ENCODE peak calls at places on chromosomes 1 and 21, in four cellular contexts. One of them, this sample, is unnamed.

GRCh38 chr1:4652631-4653327 is 1.6 kb upstream of the AJAP1 start:
- DNase-seq in ovary: peak
- DNase-seq in testis: peak
- DNase-seq in IMR-90: no peak
- DNase-seq in this sample: peak

GRCh38 chr1:246537887-246538286 is 28.2 kb downstream of the TFB2M start:
- DNase-seq in ovary: no peak
- DNase-seq in testis: no peak
- DNase-seq in IMR-90: no peak
- DNase-seq in this sample: no peak

GRCh38 chr1:178966312-178966711 is 59.4 kb upstream of the FAM20B start:
- DNase-seq in ovary: no peak
- DNase-seq in testis: no peak
- DNase-seq in IMR-90: no peak
- DNase-seq in this sample: no peak

GRCh38 chr1:185860316-185860715 is 126.1 kb downstream of the HMCN1 start:
- DNase-seq in ovary: no peak
- DNase-seq in testis: no peak
- DNase-seq in IMR-90: peak
- DNase-seq in this sample: no peak

GRCh38 chr1:44631647-44632510 is 42.4 kb downstream of the TMEM53 start:
- DNase-seq in ovary: peak
- DNase-seq in testis: peak
- DNase-seq in IMR-90: peak
- DNase-seq in this sample: peak

GRCh38 chr1:230713915-230714764 is at the start of gene AGT:
- DNase-seq in ovary: peak
- DNase-seq in testis: peak
- DNase-seq in IMR-90: peak
- DNase-seq in this sample: peak

GRCh38 chr1:169451425-169451824 is 24.2 kb upstream of the CCDC181 start:
- DNase-seq in ovary: no peak
- DNase-seq in testis: no peak
- DNase-seq in IMR-90: no peak
- DNase-seq in this sample: no peak

GRCh38 chr1:62068978-62069377 is 125.7 kb upstream of the L1TD1 start:
- DNase-seq in ovary: no peak
- DNase-seq in testis: peak
- DNase-seq in IMR-90: peak
- DNase-seq in this sample: no peak

GRCh38 chr21:21387891-21388290 is 389.7 kb downstream of the NCAM2 start:
- DNase-seq in ovary: no peak
- DNase-seq in testis: no peak
- DNase-seq in IMR-90: no peak
- DNase-seq in this sample: no peak

GRCh38 chr1:59560807-59561450 is 253.8 kb upstream of the HOOK1 start:
- DNase-seq in ovary: no peak
- DNase-seq in testis: no peak
- DNase-seq in IMR-90: no peak
- DNase-seq in this sample: no peak

GRCh38 chr1:83548311-83548710 is 450.6 kb downstream of the TTLL7 start:
- DNase-seq in ovary: no peak
- DNase-seq in testis: no peak
- DNase-seq in IMR-90: no peak
- DNase-seq in this sample: no peak

DNA sequence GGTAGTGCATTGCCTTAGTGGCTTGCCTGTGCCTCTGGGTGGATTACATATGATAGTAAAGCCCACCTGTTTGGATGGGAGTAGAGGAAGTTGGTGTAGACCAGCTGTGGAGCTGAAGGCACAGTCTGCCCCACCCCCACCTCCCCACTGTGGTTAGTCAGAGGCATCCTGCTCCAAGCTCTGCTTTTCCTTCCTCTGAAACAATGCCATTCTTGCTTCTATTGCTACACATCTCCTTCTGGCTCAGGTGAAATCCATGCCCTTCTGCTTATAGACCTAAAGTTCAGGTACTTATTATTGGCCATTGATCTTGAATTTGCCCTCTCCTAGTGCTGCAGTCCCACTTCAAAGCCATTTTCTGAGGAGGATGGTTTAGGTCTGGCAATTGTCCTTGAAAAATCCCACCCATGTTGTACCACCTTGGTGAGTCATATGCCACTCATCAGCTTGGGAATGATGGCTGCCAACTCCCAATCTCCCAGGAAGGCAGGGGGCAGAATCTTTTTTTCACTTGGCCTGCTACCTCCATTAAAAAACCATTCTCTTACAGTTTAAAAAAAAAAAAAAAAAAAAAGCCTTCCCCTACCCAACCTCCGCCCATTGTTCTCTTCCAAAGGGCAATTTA is 6.7 kb upstream of the TXLNA start:
- DNase-seq in ovary: no peak
- DNase-seq in testis: no peak
- DNase-seq in IMR-90: peak
- DNase-seq in this sample: no peak
- H3K27ac ChIP-seq in ovary: no peak
- H3K27ac ChIP-seq in testis: no peak
- H3K27ac ChIP-seq in IMR-90: no peak
- H3K27ac ChIP-seq in this sample: no peak

GRCh38 chr1:204130178-204130577 is 21.7 kb downstream of the ETNK2 start:
- DNase-seq in ovary: peak
- DNase-seq in testis: peak
- DNase-seq in IMR-90: no peak
- DNase-seq in this sample: no peak
- TF ChIP-seq POLR2A in ovary: no peak
- TF ChIP-seq POLR2A in testis: no peak
- TF ChIP-seq POLR2A in IMR-90: no peak
- TF ChIP-seq POLR2A in this sample: no peak

DNA sequence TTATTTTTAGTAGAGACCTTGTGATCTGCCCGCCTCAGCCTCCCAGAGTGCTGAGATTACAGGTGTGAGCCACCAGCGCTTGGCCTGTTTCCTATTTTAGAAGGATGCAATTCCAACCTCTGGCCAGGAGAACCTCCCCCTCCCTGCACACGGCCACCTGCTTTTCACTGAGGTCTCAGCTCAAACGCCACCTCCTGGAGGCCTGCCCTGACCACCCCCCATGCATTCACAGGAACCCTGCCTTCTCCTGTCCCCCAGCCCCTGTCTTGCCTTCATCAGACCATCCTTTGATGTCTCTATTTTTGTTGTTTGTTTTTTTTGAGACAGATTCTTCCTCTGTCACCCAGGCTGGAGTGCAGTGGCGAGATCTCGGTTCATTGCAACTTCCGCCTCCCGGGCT is 2.3 kb downstream of the SRM start:
- DNase-seq in ovary: no peak
- DNase-seq in testis: no peak
- DNase-seq in IMR-90: no peak
- DNase-seq in this sample: no peak
- TF ChIP-seq CTCF in ovary: no peak
- TF ChIP-seq CTCF in testis: no peak
- TF ChIP-seq CTCF in IMR-90: no peak
- TF ChIP-seq CTCF in this sample: no peak

DNA sequence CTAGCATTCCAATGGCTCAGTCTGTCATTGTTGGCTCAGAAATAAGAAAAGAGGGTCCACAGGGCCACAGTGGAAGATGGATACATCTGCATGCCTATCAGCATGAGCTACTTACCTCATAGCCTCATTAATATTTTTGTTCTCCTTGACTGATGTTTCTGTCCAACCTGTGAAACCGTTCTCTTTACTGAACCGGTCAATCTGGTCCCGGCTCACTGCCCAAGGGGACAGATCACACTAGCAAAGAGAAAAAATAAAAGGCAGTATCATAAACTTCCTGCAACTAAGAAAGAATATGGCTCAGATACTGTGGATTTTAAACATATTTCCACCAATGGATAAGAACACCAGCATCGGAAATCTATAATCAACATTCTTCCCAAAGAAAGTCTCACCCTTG is 4.7 kb downstream of the RAB29 start:
- DNase-seq in ovary: no peak
- DNase-seq in testis: no peak
- DNase-seq in IMR-90: no peak
- DNase-seq in this sample: no peak
- H3K27ac ChIP-seq in ovary: no peak
- H3K27ac ChIP-seq in testis: no peak
- H3K27ac ChIP-seq in IMR-90: no peak
- H3K27ac ChIP-seq in this sample: no peak

GRCh38 chr1:55216078-55216477 is 914 bp upstream of the USP24 start:
- DNase-seq in ovary: no peak
- DNase-seq in testis: no peak
- DNase-seq in IMR-90: no peak
- DNase-seq in this sample: no peak

GRCh38 chr1:55214903-55215193 is 316 bp downstream of the USP24 start:
- DNase-seq in ovary: peak
- DNase-seq in testis: peak
- DNase-seq in IMR-90: peak
- DNase-seq in this sample: no peak

GRCh38 chr1:55214214-55214902 is 806 bp downstream of the USP24 start:
- DNase-seq in ovary: peak
- DNase-seq in testis: peak
- DNase-seq in IMR-90: no peak
- DNase-seq in this sample: peak

GRCh38 chr1:55213885-55214213 is 1.3 kb downstream of the USP24 start:
- DNase-seq in ovary: no peak
- DNase-seq in testis: no peak
- DNase-seq in IMR-90: no peak
- DNase-seq in this sample: no peak

GRCh38 chr1:55215194-55216021 is at the start of gene USP24:
- DNase-seq in ovary: peak
- DNase-seq in testis: peak
- DNase-seq in IMR-90: peak
- DNase-seq in this sample: peak
- TF ChIP-seq POLR2A in ovary: peak
- TF ChIP-seq POLR2A in testis: no peak
- TF ChIP-seq POLR2A in IMR-90: peak
- TF ChIP-seq POLR2A in this sample: peak

GRCh38 chr1:221541296-221541695 is 200.6 kb downstream of the DUSP10 start:
- DNase-seq in ovary: no peak
- DNase-seq in testis: no peak
- DNase-seq in IMR-90: no peak
- DNase-seq in this sample: no peak

GRCh38 chr1:221548942-221549341 is 192.9 kb downstream of the DUSP10 start:
- DNase-seq in ovary: no peak
- DNase-seq in testis: no peak
- DNase-seq in IMR-90: no peak
- DNase-seq in this sample: no peak

DNA sequence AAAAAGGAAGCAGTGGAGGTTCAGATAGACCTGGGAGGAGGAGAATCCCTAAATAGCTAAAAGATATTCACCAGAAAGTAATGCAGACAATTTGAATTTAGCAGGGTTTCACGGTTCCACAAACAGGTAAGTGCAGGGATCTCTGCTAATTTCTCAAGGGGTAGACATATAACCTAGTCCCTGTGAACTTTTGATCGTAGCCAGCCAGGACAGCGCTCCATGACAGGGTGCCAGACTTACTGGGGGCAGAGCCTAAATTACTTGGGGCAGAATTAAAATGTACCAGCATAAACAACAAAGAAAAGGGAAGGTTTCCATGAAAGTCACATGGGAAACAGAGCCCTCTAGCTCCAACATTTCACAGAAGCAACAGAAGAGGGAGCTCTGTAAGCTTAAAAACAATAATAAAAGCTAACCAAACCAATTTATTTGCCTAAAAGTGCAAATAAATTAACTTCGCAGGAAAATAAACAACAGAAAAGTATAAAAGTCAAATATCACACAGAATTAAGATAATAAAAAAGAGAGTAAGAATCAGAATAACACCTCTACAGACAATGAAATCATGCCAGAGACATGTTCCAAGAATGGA is 198.3 kb downstream of the DUSP10 start:
- DNase-seq in ovary: no peak
- DNase-seq in testis: no peak
- DNase-seq in IMR-90: peak
- DNase-seq in this sample: no peak
- TF ChIP-seq CTCF in ovary: no peak
- TF ChIP-seq CTCF in testis: peak
- TF ChIP-seq CTCF in IMR-90: peak
- TF ChIP-seq CTCF in this sample: no peak

GRCh38 chr1:225650198-225650597 is 2.7 kb downstream of the ENAH start:
- DNase-seq in ovary: no peak
- DNase-seq in testis: no peak
- DNase-seq in IMR-90: no peak
- DNase-seq in this sample: no peak

GRCh38 chr1:225642177-225642576 is 10.7 kb downstream of the ENAH start:
- DNase-seq in ovary: no peak
- DNase-seq in testis: no peak
- DNase-seq in IMR-90: peak
- DNase-seq in this sample: no peak

GRCh38 chr1:225645194-225645593 is 7.7 kb downstream of the ENAH start:
- DNase-seq in ovary: no peak
- DNase-seq in testis: no peak
- DNase-seq in IMR-90: no peak
- DNase-seq in this sample: no peak

GRCh38 chr1:225638853-225639252 is 14.1 kb downstream of the ENAH start:
- DNase-seq in ovary: no peak
- DNase-seq in testis: no peak
- DNase-seq in IMR-90: no peak
- DNase-seq in this sample: no peak

GRCh38 chr1:225644666-225645065 is 8.3 kb downstream of the ENAH start:
- DNase-seq in ovary: no peak
- DNase-seq in testis: no peak
- DNase-seq in IMR-90: peak
- DNase-seq in this sample: no peak
- H3K27ac ChIP-seq in ovary: no peak
- H3K27ac ChIP-seq in testis: no peak
- H3K27ac ChIP-seq in IMR-90: peak
- H3K27ac ChIP-seq in this sample: no peak

GRCh38 chr1:115642168-115643072 is 650 bp downstream of the VANGL1 start:
- DNase-seq in ovary: peak
- DNase-seq in testis: peak
- DNase-seq in IMR-90: peak
- DNase-seq in this sample: no peak

GRCh38 chr1:115640384-115640783 is 1.4 kb upstream of the VANGL1 start:
- DNase-seq in ovary: no peak
- DNase-seq in testis: no peak
- DNase-seq in IMR-90: no peak
- DNase-seq in this sample: no peak

GRCh38 chr1:115643219-115643618 is 1.4 kb downstream of the VANGL1 start:
- DNase-seq in ovary: no peak
- DNase-seq in testis: no peak
- DNase-seq in IMR-90: no peak
- DNase-seq in this sample: no peak

GRCh38 chr1:115643636-115644035 is 1.9 kb downstream of the VANGL1 start:
- DNase-seq in ovary: no peak
- DNase-seq in testis: no peak
- DNase-seq in IMR-90: no peak
- DNase-seq in this sample: no peak

GRCh38 chr1:115641762-115642167 is at the start of gene VANGL1:
- DNase-seq in ovary: peak
- DNase-seq in testis: peak
- DNase-seq in IMR-90: peak
- DNase-seq in this sample: no peak
- TF ChIP-seq POLR2A in ovary: no peak
- TF ChIP-seq POLR2A in testis: no peak
- TF ChIP-seq POLR2A in IMR-90: no peak
- TF ChIP-seq POLR2A in this sample: no peak

GRCh38 chr1:234884701-234885100 is 243.9 kb downstream of the TOMM20 start:
- DNase-seq in ovary: no peak
- DNase-seq in testis: no peak
- DNase-seq in IMR-90: no peak
- DNase-seq in this sample: no peak
- TF ChIP-seq CTCF in ovary: no peak
- TF ChIP-seq CTCF in testis: no peak
- TF ChIP-seq CTCF in IMR-90: no peak
- TF ChIP-seq CTCF in this sample: no peak

This sample was measured in tibial nerve.